ENCODE peak calls at places on chromosomes 7 and 10, in nine cellular contexts. G, P, L, J, D, B, S, H and R are unnamed samples.

GRCh38 chr10:114399576-114399975 is 4.7 kb downstream of the AFAP1L2 start:
- DNase-seq in B (no peak), P (no peak), G (no peak), S (no peak), H (no peak), J (no peak), L (no peak), D (no peak), R (no peak)

GRCh38 chr7:75534727-75535307 is 42.7 kb downstream of the SPDYE5 start:
- DNase-seq in J (no peak), D (no peak), P (no peak), B (no peak), S (peak; percentile 17), G (peak; percentile 60), L (no peak), H (peak; percentile 36), R (no peak)

GRCh38 chr10:125788156-125789034 is 12.8 kb upstream of the MMP21 start:
- DNase-seq in P (no peak), B (no peak), S (no peak), H (no peak), J (no peak), D (no peak), L (no peak), G (no peak), R (no peak)

GRCh38 chr10:95350212-95350829 is 59.5 kb upstream of the PDLIM1 start:
- DNase-seq in P (no peak), B (peak; percentile 23), H (no peak), L (no peak), D (no peak), S (no peak), J (no peak), G (no peak), R (no peak)

GRCh38 chr7:55250313-55250712 is 114.8 kb upstream of the LANCL2 start:
- DNase-seq in L (no peak), D (no peak), B (peak; percentile 89), H (no peak), G (no peak), S (no peak), J (peak; percentile 61), P (no peak), R (no peak)

GRCh38 chr7:139683137-139683871 is 94.5 kb downstream of the HIPK2 start:
- DNase-seq in B (no peak), L (no peak), P (peak; percentile 76), G (peak; percentile 79), H (no peak), D (no peak), J (no peak), S (no peak), R (no peak)

GRCh38 chr10:88092975-88093374 is 229.6 kb downstream of the PTEN start:
- DNase-seq in J (no peak), P (no peak), S (no peak), B (no peak), G (no peak), L (no peak), H (no peak), D (peak; percentile 7), R (no peak)

GRCh38 chr7:154425326-154425725 is 373.1 kb downstream of the DPP6 start:
- DNase-seq in H (no peak), G (no peak), P (no peak), S (no peak), L (no peak), B (no peak), D (no peak), J (no peak), R (no peak)

GRCh38 chr7:118109607-118110006 is 74.4 kb upstream of the LSM8 start:
- DNase-seq in D (no peak), S (no peak), H (no peak), G (no peak), L (peak; percentile 14), J (peak; percentile 63), B (no peak), P (no peak), R (no peak)

GRCh38 chr10:67697646-67698245 is 1.8 kb upstream of the CTNNA3 start:
- DNase-seq in H (peak; percentile 20), B (peak; percentile 33), P (no peak), J (peak; percentile 63), D (peak; percentile 18), S (peak; percentile 2), G (peak; percentile 69), L (peak; percentile 2), R (peak; percentile 68)